ENCODE peak calls at places on chromosomes 5 and 9, in six cellular contexts. O is kidney, P is MM.1S, S is heart right ventricle, D is A549, M is adrenal gland. N is an unnamed sample.

GRCh38 chr5:146394486-146394885 is 52.6 kb upstream of the TCERG1 start:
- DNase-seq in O (no peak), P (no peak), S (no peak), D (no peak), M (no peak), N (no peak)

GRCh38 chr9:12414514-12414913 is 278.7 kb upstream of the TYRP1 start:
- DNase-seq in O (no peak), P (no peak), S (no peak), D (no peak), M (no peak), N (no peak)

GRCh38 chr9:136712690-136713554 is 550 bp downstream of the DIPK1B start:
- DNase-seq in O (no peak), P (no peak), S (no peak), D (no peak), M (no peak), N (no peak)

GRCh38 chr5:8517461-8517860 is 648.5 kb downstream of the MTRR start:
- DNase-seq in O (no peak), P (no peak), S (no peak), D (peak; percentile 1), M (no peak), N (no peak)

GRCh38 chr9:114968710-114969109 is 38.3 kb upstream of the TNFSF8 start:
- DNase-seq in O (no peak), P (no peak), S (no peak), D (no peak), M (no peak), N (no peak)

GRCh38 chr5:169176686-169177430 is 124.1 kb downstream of the SLIT3 start:
- DNase-seq in O (no peak), P (no peak), S (no peak), D (no peak), M (no peak), N (no peak)

GRCh38 chr9:115717298-115717697 is 436.3 kb upstream of the PAPPA start:
- DNase-seq in O (no peak), P (no peak), S (no peak), D (no peak), M (no peak), N (no peak)

GRCh38 chr9:122457787-122458186 is 19.9 kb downstream of the OR1J1 start:
- DNase-seq in O (no peak), P (no peak), S (no peak), D (no peak), M (no peak), N (no peak)

GRCh38 chr5:131538177-131538593 is 96.8 kb downstream of the RAPGEF6 start:
- DNase-seq in O (no peak), P (no peak), S (no peak), D (peak; percentile 40), M (no peak), N (no peak)

GRCh38 chr9:112894699-112895098 is 4.0 kb upstream of the SLC46A2 start:
- DNase-seq in O (no peak), P (no peak), S (no peak), D (no peak), M (no peak), N (no peak)

GRCh38 chr5:100676807-100677631 is 141.8 kb downstream of the FAM174A start:
- DNase-seq in O (no peak), P (no peak), S (no peak), D (no peak), M (no peak), N (no peak)

GRCh38 chr9:110148384-110148783 is 59.6 kb downstream of the C9orf152 start:
- DNase-seq in O (no peak), P (peak; percentile 92), S (no peak), D (no peak), M (no peak), N (peak; percentile 94)

GRCh38 chr9:84773023-84773422 is 103.5 kb downstream of the NTRK2 start:
- DNase-seq in O (no peak), P (no peak), S (no peak), D (no peak), M (no peak), N (no peak)

GRCh38 chr5:87686018-87686417 is 273.3 kb upstream of the CCNH start:
- DNase-seq in O (no peak), P (no peak), S (no peak), D (no peak), M (no peak), N (no peak)

GRCh38 chr9:134221273-134222017 is 57.1 kb upstream of the RNU6ATAC start:
- DNase-seq in O (peak; percentile 64), P (no peak), S (peak; percentile 4), D (no peak), M (no peak), N (no peak)

GRCh38 chr5:94640176-94640575 is 21.7 kb downstream of the SLF1 start:
- DNase-seq in O (no peak), P (no peak), S (no peak), D (no peak), M (no peak), N (no peak)

GRCh38 chr9:81588148-81588874 is 101.0 kb downstream of the TLE1 start:
- DNase-seq in O (peak; percentile 93), P (no peak), S (no peak), D (peak; percentile 93), M (peak; percentile 79), N (no peak)

GRCh38 chr9:248278-248961 is 33.8 kb downstream of the DOCK8 start:
- DNase-seq in O (no peak), P (no peak), S (no peak), D (no peak), M (no peak), N (no peak)

GRCh38 chr5:157371655-157372471 is 88.2 kb upstream of the NIPAL4 start:
- DNase-seq in O (no peak), P (no peak), S (no peak), D (no peak), M (no peak), N (no peak)

GRCh38 chr9:124256517-124257069 is 1.2 kb upstream of the NEK6 start:
- DNase-seq in O (peak; percentile 70), P (no peak), S (no peak), D (peak; percentile 53), M (no peak), N (no peak)

GRCh38 chr5:166497705-166498104 is 1793.7 kb upstream of the WWC1 start:
- DNase-seq in O (no peak), P (no peak), S (no peak), D (no peak), M (no peak), N (no peak)

GRCh38 chr9:33225319-33226152 is 14.4 kb upstream of the SPINK4 start:
- DNase-seq in O (no peak), P (peak; percentile 75), S (no peak), D (peak; percentile 83), M (peak; percentile 86), N (peak; percentile 83)

GRCh38 chr9:113985968-113986585 is 92.0 kb downstream of the AMBP start:
- DNase-seq in O (no peak), P (no peak), S (no peak), D (no peak), M (peak; percentile 83), N (no peak)

GRCh38 chr5:177018341-177018740 is 4.2 kb upstream of the ZNF346 start:
- DNase-seq in O (no peak), P (no peak), S (no peak), D (peak; percentile 13), M (no peak), N (no peak)

GRCh38 chr5:91500758-91501157 is 117.6 kb upstream of the ARRDC3 start:
- DNase-seq in O (no peak), P (no peak), S (no peak), D (no peak), M (no peak), N (no peak)

DNA sequence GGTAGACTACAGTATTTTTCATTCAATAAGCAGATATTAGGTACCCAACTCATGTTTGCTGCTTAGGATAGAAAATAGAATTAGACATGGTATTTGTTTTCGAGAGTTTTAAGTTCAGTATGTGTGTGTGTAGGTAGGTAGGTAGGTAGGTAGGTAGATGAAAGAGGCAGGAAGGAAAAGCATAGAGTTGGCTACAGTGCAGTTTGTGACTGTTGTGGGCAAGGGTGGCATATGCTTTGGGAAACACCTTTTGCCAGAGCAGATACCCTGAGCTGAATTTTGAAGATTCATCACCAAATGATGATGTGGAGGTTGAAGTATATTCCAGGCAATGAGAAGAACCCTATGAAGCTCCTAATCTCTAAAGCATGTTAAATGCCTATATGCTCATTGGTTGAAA is 20.0 kb upstream of the PCSK5 start:
- DNase-seq in O (no peak), P (no peak), S (no peak), D (no peak), M (no peak), N (no peak)
- H3K4me3 ChIP-seq in O (no peak overlapping the region), P (no peak overlapping the region), S (no peak overlapping the region), D (no peak overlapping the region), M (no peak overlapping the region), N (no peak overlapping the region)

DNA sequence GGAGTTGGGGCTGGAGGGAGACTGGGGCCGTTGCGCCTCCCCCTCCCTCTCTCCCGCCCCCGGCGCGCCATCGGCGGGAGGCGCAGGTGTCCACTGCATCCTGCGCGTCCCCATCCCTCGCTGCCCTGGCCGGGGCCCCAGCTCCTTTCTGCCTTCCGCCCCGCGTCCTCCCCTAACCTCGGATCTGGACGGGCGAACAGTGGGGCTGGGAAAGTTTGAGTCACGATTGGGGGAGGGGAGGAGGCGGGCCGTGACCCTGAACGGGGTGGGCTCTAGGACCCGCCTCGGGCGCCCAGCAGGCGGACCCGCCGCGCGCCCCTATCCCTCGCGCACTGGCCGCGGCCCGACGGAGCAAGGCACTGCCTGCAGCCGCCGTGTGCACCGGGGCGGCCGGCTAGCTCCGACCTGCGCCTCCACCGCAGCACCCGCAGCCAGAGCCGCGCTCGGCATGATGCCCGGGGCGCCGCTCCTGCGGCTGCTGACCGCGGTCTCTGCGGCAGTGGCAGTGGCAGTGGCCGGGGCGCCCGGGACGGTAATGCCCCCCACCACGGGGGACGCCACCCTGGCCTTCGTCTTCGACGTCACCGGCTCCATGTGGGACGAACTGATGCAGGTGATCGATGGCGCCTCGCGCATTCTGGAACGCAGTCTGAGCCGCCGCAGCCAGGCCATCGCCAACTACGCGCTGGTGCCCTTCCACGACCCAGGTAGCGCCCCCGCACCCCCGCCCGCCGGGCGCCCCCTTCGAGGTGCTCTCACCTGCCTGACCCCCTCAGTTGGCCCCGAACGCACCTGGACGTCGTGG is at the start of gene HMCN2:
- DNase-seq in O (peak; percentile 75), P (no peak), S (peak; percentile 61), D (no peak), M (no peak), N (no peak)
- H3K4me3 ChIP-seq in O (no peak within 1 kb of the TSS), P (no peak within 1 kb of the TSS), S (peak within 1 kb of the TSS; percentile 57), D (peak within 1 kb of the TSS; percentile 31), M (peak within 1 kb of the TSS; percentile 16), N (no peak within 1 kb of the TSS)

GRCh38 chr5:95697781-95698681 is 15.2 kb upstream of the SPATA9 start:
- DNase-seq in O (no peak), P (no peak), S (no peak), D (peak; percentile 6), M (no peak), N (no peak)
- H3K4me3 ChIP-seq in O (no peak overlapping the region), P (no peak overlapping the region), S (no peak overlapping the region), D (no peak overlapping the region), M (no peak overlapping the region), N (no peak overlapping the region)

DNA sequence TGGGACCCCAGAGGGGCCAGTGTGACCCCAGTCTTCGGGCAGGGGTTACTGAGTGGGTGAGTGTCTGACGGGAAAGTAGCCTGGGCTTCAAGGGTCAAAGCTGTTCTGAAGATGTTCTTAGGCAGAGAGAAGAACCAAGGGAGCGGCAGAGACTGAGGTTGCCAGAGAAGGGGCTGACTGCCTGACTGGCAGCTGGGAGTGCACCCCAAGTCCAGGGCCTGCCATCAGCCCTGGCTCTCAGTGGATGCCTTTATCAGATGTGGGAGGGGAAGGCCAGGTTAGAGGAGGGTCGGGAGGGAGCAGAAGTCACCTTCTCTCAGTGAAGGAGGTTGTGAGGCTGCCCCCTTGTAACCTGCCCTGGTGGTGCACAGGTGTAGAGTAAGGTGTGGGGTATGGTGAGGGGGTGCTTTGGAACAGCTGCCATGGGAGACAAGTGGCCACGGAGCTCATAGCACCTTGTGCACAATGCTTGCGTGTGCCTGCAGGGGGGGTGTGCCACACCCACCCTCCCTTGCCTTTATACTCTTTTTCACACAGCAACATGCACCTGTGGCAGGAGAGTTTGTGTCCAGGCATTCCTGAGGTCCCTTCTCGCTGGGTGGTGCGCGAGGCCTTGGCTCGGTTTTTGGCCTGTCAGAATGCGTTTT is 18.9 kb downstream of the RALGPS1 start:
- DNase-seq in O (no peak), P (no peak), S (no peak), D (no peak), M (no peak), N (no peak)
- H3K4me3 ChIP-seq in O (no peak overlapping the region), P (no peak overlapping the region), S (no peak overlapping the region), D (no peak overlapping the region), M (no peak overlapping the region), N (no peak overlapping the region)